ENCODE peak calls at places on chromosome 1, in six cellular contexts. X, B, N, J, T and W are unnamed samples.

GRCh38 chr1:109365642-109366204 is 32.0 kb downstream of the SORT1 start:
- DNase-seq in X (no peak), B (no peak), N (no peak), J (no peak), T (no peak), W (no peak)

GRCh38 chr1:230307213-230307612 is 118.9 kb downstream of the PGBD5 start:
- DNase-seq in X (no peak), B (no peak), N (no peak), J (no peak), T (no peak), W (no peak)

GRCh38 chr1:51973587-51974474 is 16.7 kb downstream of the RAB3B start:
- DNase-seq in X (no peak), B (no peak), N (no peak), J (no peak), T (no peak), W (no peak)

GRCh38 chr1:61452354-61452990 is 272.5 kb downstream of the TM2D1 start:
- DNase-seq in X (no peak), B (no peak), N (no peak), J (no peak), T (no peak), W (no peak)

GRCh38 chr1:25766721-25767436 is 33.1 kb upstream of the SELENON start:
- DNase-seq in X (no peak), B (no peak), N (no peak), J (no peak), T (no peak), W (no peak)

GRCh38 chr1:150762559-150762958 is 3.0 kb downstream of the CTSS start:
- DNase-seq in X (no peak), B (no peak), N (no peak), J (no peak), T (no peak), W (no peak)

GRCh38 chr1:54715493-54716298 is at the start of gene TTC4:
- DNase-seq in X (peak; percentile 84), B (peak; percentile 92), N (peak; percentile 89), J (peak; percentile 92), T (peak; percentile 59), W (peak; percentile 78)

GRCh38 chr1:1001631-1002300 is 1.9 kb upstream of the HES4 start:
- DNase-seq in X (peak; percentile 84), B (peak; percentile 95), N (peak; percentile 90), J (no peak), T (no peak), W (no peak)

GRCh38 chr1:113946668-113947387 is 17.7 kb downstream of the HIPK1 start:
- DNase-seq in X (no peak), B (no peak), N (no peak), J (no peak), T (no peak), W (no peak)

GRCh38 chr1:62337535-62337784 is 18.2 kb upstream of the KANK4 start:
- DNase-seq in X (no peak), B (no peak), N (no peak), J (no peak), T (no peak), W (no peak)

GRCh38 chr1:38608202-38608864 is 251.2 kb downstream of the RRAGC start:
- DNase-seq in X (peak; percentile 21), B (peak; percentile 62), N (no peak), J (no peak), T (no peak), W (no peak)